ENCODE peak calls at places on chromosomes 2 and 18, in five cellular contexts. E, O, H, D and R are unnamed samples.

GRCh38 chr18:43193336-43193735 is 77.9 kb upstream of the RIT2 start:
- DNase-seq in E (no peak), O (no peak), H (no peak), D (no peak), R (no peak)

GRCh38 chr2:234044157-234044556 is 6.3 kb upstream of the SPP2 start:
- DNase-seq in E (peak; percentile 10), O (no peak), H (no peak), D (no peak), R (no peak)

GRCh38 chr2:191217580-191217979 is 27.6 kb upstream of the MYO1B start:
- DNase-seq in E (peak; percentile 58), O (peak; percentile 81), H (no peak), D (no peak), R (peak; percentile 19)

GRCh38 chr2:215831296-215831913 is 181.9 kb downstream of the MREG start:
- DNase-seq in E (no peak), O (no peak), H (no peak), D (no peak), R (no peak)

GRCh38 chr2:96957299-96957698 is 29.1 kb downstream of the FAM178B start:
- DNase-seq in E (no peak), O (no peak), H (no peak), D (no peak), R (no peak)

GRCh38 chr18:25434771-25435461 is 83.0 kb upstream of the ZNF521 start:
- DNase-seq in E (no peak), O (no peak), H (no peak), D (no peak), R (no peak)

GRCh38 chr2:217370391-217370790 is 510.5 kb upstream of the TNP1 start:
- DNase-seq in E (peak; percentile 72), O (no peak), H (no peak), D (no peak), R (peak; percentile 35)

GRCh38 chr2:42125887-42126594 is 43.1 kb upstream of the EML4 start:
- DNase-seq in E (no peak), O (no peak), H (no peak), D (no peak), R (no peak)

GRCh38 chr2:239459056-239459455 is 58.2 kb upstream of the HDAC4 start:
- DNase-seq in E (no peak), O (no peak), H (no peak), D (no peak), R (no peak)

GRCh38 chr2:134927195-134927594 is 8.6 kb downstream of the CCNT2 start:
- DNase-seq in E (peak; percentile 13), O (peak; percentile 14), H (no peak), D (no peak), R (no peak)

GRCh38 chr2:120729410-120730052 is 6.1 kb upstream of the GLI2 start:
- DNase-seq in E (peak; percentile 62), O (peak; percentile 54), H (no peak), D (no peak), R (no peak)

GRCh38 chr2:152459116-152459515 is 124.1 kb downstream of the FMNL2 start:
- DNase-seq in E (no peak), O (no peak), H (no peak), D (no peak), R (no peak)

GRCh38 chr2:138818479-138818878 is 38.3 kb upstream of the NXPH2 start:
- DNase-seq in E (no peak), O (no peak), H (no peak), D (no peak), R (no peak)

GRCh38 chr2:72998234-72998651 is 73.3 kb downstream of the SFXN5 start:
- DNase-seq in E (no peak), O (no peak), H (no peak), D (no peak), R (no peak)

GRCh38 chr2:241506793-241507429 is 1.5 kb downstream of the STK25 start:
- DNase-seq in E (no peak), O (no peak), H (no peak), D (no peak), R (no peak)

GRCh38 chr2:239202836-239203235 is 198.0 kb downstream of the HDAC4 start:
- DNase-seq in E (no peak), O (no peak), H (no peak), D (no peak), R (no peak)

GRCh38 chr2:177165731-177166711 is 46.6 kb upstream of the HNRNPA3 start:
- DNase-seq in E (no peak), O (peak; percentile 32), H (no peak), D (peak; percentile 83), R (no peak)

GRCh38 chr2:12718662-12719399 is 2.1 kb downstream of the TRIB2 start:
- DNase-seq in E (no peak), O (no peak), H (peak; percentile 14), D (peak; percentile 38), R (peak; percentile 2)

GRCh38 chr2:25339791-25340339 is 1.9 kb downstream of the DNMT3A start:
- DNase-seq in E (no peak), O (no peak), H (no peak), D (no peak), R (no peak)

GRCh38 chr18:78739843-78740677 is 239.6 kb upstream of the SALL3 start:
- DNase-seq in E (no peak), O (no peak), H (no peak), D (no peak), R (no peak)

GRCh38 chr2:150938586-150938985 is 323.1 kb downstream of the RBM43 start:
- DNase-seq in E (no peak), O (no peak), H (no peak), D (no peak), R (no peak)

GRCh38 chr18:46541626-46542189 is 115.3 kb downstream of the LOXHD1 start:
- DNase-seq in E (no peak), O (no peak), H (no peak), D (no peak), R (no peak)

GRCh38 chr2:151247432-151247831 is 14.2 kb downstream of the RBM43 start:
- DNase-seq in E (no peak), O (no peak), H (no peak), D (no peak), R (no peak)

GRCh38 chr2:228040995-228041394 is 140.5 kb downstream of the SPHKAP start:
- DNase-seq in E (no peak), O (no peak), H (no peak), D (no peak), R (no peak)

GRCh38 chr18:2854871-2855270 is 8.1 kb downstream of the EMILIN2 start:
- DNase-seq in E (no peak), O (no peak), H (no peak), D (no peak), R (no peak)

GRCh38 chr2:45011621-45012602 is 2.7 kb upstream of the SIX2 start:
- DNase-seq in E (no peak), O (no peak), H (no peak), D (no peak), R (no peak)

GRCh38 chr2:42339191-42339912 is 21.7 kb downstream of the COX7A2L start:
- DNase-seq in E (no peak), O (no peak), H (no peak), D (peak; percentile 46), R (no peak)

GRCh38 chr18:3709166-3709565 is 259.2 kb downstream of the TGIF1 start:
- DNase-seq in E (no peak), O (no peak), H (no peak), D (no peak), R (no peak)

GRCh38 chr2:17752892-17753802 is 463 bp downstream of the SMC6 start:
- DNase-seq in E (peak; percentile 38), O (peak; percentile 41), H (no peak), D (peak; percentile 92), R (peak; percentile 48)

GRCh38 chr2:113770929-113771328 is 14.5 kb upstream of the SLC35F5 start:
- DNase-seq in E (no peak), O (no peak), H (no peak), D (no peak), R (no peak)

GRCh38 chr18:46677609-46678470 is 20.8 kb upstream of the LOXHD1 start:
- DNase-seq in E (no peak), O (no peak), H (no peak), D (no peak), R (no peak)

GRCh38 chr18:33838084-33838483 is 260.1 kb downstream of the ASXL3 start:
- DNase-seq in E (no peak), O (no peak), H (no peak), D (no peak), R (no peak)

GRCh38 chr2:60486067-60486466 is 67.4 kb downstream of the BCL11A start:
- DNase-seq in E (no peak), O (no peak), H (no peak), D (peak; percentile 33), R (no peak)

GRCh38 chr2:5673148-5673860 is 18.9 kb upstream of the SOX11 start:
- DNase-seq in E (no peak), O (no peak), H (no peak), D (no peak), R (no peak)

GRCh38 chr18:48979944-48980890 is 29.5 kb upstream of the SMAD7 start:
- DNase-seq in E (no peak), O (no peak), H (no peak), D (no peak), R (peak; percentile 55)

GRCh38 chr18:32289480-32290075 is 99.7 kb downstream of the MEP1B start:
- DNase-seq in E (peak; percentile 32), O (peak; percentile 72), H (no peak), D (peak; percentile 81), R (peak; percentile 80)